ENCODE peak calls at places on chromosomes 1 and 21, in nine cellular contexts. One of them, this sample, is unnamed.
A peak's percentile ranks its signal among the peaks of the same experiment; 100 is the strongest.

GRCh38 chr1:96370752-96371151 is 350.8 kb upstream of the PTBP2 start:
- DNase-seq in tibial nerve: no peak
- DNase-seq in hepatocyte: peak; percentile 30
- DNase-seq in uterus: no peak
- DNase-seq in esophagus squamous epithelium: no peak
- DNase-seq in right atrium auricular region: no peak
- DNase-seq in colonic mucosa: no peak
- DNase-seq in pancreas: no peak
- DNase-seq in heart right ventricle: no peak
- DNase-seq in this sample: peak; percentile 79

GRCh38 chr1:231266811-231267322 is 25.9 kb downstream of the GNPAT start:
- DNase-seq in tibial nerve: no peak
- DNase-seq in right atrium auricular region: no peak
- DNase-seq in esophagus squamous epithelium: no peak
- DNase-seq in uterus: no peak
- DNase-seq in heart right ventricle: no peak
- DNase-seq in pancreas: no peak
- DNase-seq in colonic mucosa: no peak
- DNase-seq in hepatocyte: no peak
- DNase-seq in this sample: no peak

GRCh38 chr1:43554444-43554992 is 23.8 kb downstream of the PTPRF start:
- DNase-seq in heart right ventricle: no peak
- DNase-seq in right atrium auricular region: no peak
- DNase-seq in pancreas: no peak
- DNase-seq in tibial nerve: no peak
- DNase-seq in esophagus squamous epithelium: no peak
- DNase-seq in colonic mucosa: no peak
- DNase-seq in uterus: no peak
- DNase-seq in hepatocyte: no peak
- DNase-seq in this sample: peak; percentile 32

GRCh38 chr1:1164701-1165451 is 8.8 kb upstream of the TTLL10 start:
- DNase-seq in esophagus squamous epithelium: no peak
- DNase-seq in heart right ventricle: no peak
- DNase-seq in colonic mucosa: no peak
- DNase-seq in uterus: no peak
- DNase-seq in pancreas: peak; percentile 87
- DNase-seq in right atrium auricular region: no peak
- DNase-seq in hepatocyte: peak; percentile 84
- DNase-seq in tibial nerve: no peak
- DNase-seq in this sample: peak; percentile 86

GRCh38 chr1:237562247-237562823 is 328.4 kb downstream of the ZP4 start:
- DNase-seq in colonic mucosa: no peak
- DNase-seq in uterus: no peak
- DNase-seq in right atrium auricular region: no peak
- DNase-seq in hepatocyte: peak; percentile 91
- DNase-seq in esophagus squamous epithelium: no peak
- DNase-seq in tibial nerve: no peak
- DNase-seq in pancreas: no peak
- DNase-seq in heart right ventricle: no peak
- DNase-seq in this sample: peak; percentile 70

GRCh38 chr1:241834733-241835377 is 13.1 kb upstream of the EXO1 start:
- DNase-seq in right atrium auricular region: no peak
- DNase-seq in pancreas: no peak
- DNase-seq in uterus: no peak
- DNase-seq in tibial nerve: no peak
- DNase-seq in heart right ventricle: no peak
- DNase-seq in colonic mucosa: no peak
- DNase-seq in esophagus squamous epithelium: no peak
- DNase-seq in hepatocyte: peak; percentile 58
- DNase-seq in this sample: no peak

GRCh38 chr21:17270234-17270633 is 242.6 kb upstream of the CXADR start:
- DNase-seq in colonic mucosa: no peak
- DNase-seq in heart right ventricle: no peak
- DNase-seq in pancreas: no peak
- DNase-seq in tibial nerve: peak; percentile 24
- DNase-seq in uterus: peak; percentile 82
- DNase-seq in hepatocyte: peak; percentile 63
- DNase-seq in esophagus squamous epithelium: no peak
- DNase-seq in right atrium auricular region: peak; percentile 72
- DNase-seq in this sample: peak; percentile 4

GRCh38 chr1:45569962-45570581 is 13.8 kb upstream of the NASP start:
- DNase-seq in pancreas: peak; percentile 74
- DNase-seq in colonic mucosa: peak; percentile 77
- DNase-seq in uterus: peak; percentile 78
- DNase-seq in tibial nerve: peak; percentile 59
- DNase-seq in heart right ventricle: peak; percentile 72
- DNase-seq in right atrium auricular region: peak; percentile 82
- DNase-seq in hepatocyte: peak; percentile 74
- DNase-seq in esophagus squamous epithelium: no peak
- DNase-seq in this sample: peak; percentile 64

GRCh38 chr1:29708818-29709710 is 472.7 kb downstream of the PTPRU start:
- DNase-seq in hepatocyte: peak; percentile 38
- DNase-seq in uterus: no peak
- DNase-seq in colonic mucosa: no peak
- DNase-seq in esophagus squamous epithelium: no peak
- DNase-seq in right atrium auricular region: no peak
- DNase-seq in heart right ventricle: no peak
- DNase-seq in tibial nerve: no peak
- DNase-seq in pancreas: no peak
- DNase-seq in this sample: peak; percentile 87

GRCh38 chr1:108692724-108693655 is 880 bp downstream of the PRPF38B start:
- DNase-seq in right atrium auricular region: peak; percentile 73
- DNase-seq in heart right ventricle: peak; percentile 49
- DNase-seq in uterus: peak; percentile 42
- DNase-seq in hepatocyte: peak; percentile 76
- DNase-seq in esophagus squamous epithelium: no peak
- DNase-seq in colonic mucosa: peak; percentile 68
- DNase-seq in tibial nerve: no peak
- DNase-seq in pancreas: peak; percentile 64
- DNase-seq in this sample: peak; percentile 44

GRCh38 chr1:211420389-211420788 is 71.6 kb downstream of the RD3 start:
- DNase-seq in pancreas: no peak
- DNase-seq in colonic mucosa: no peak
- DNase-seq in uterus: no peak
- DNase-seq in heart right ventricle: no peak
- DNase-seq in tibial nerve: no peak
- DNase-seq in hepatocyte: no peak
- DNase-seq in esophagus squamous epithelium: no peak
- DNase-seq in right atrium auricular region: no peak
- DNase-seq in this sample: no peak

GRCh38 chr1:37434292-37434907 is 40.0 kb upstream of the ZC3H12A start:
- DNase-seq in esophagus squamous epithelium: no peak
- DNase-seq in uterus: no peak
- DNase-seq in tibial nerve: peak; percentile 52
- DNase-seq in hepatocyte: peak; percentile 82
- DNase-seq in colonic mucosa: peak; percentile 64
- DNase-seq in heart right ventricle: peak; percentile 51
- DNase-seq in pancreas: peak; percentile 94
- DNase-seq in right atrium auricular region: no peak
- DNase-seq in this sample: no peak
- H3K4me1 ChIP-seq in esophagus squamous epithelium: no peaks in the 10 kb centered on the region
- H3K4me1 ChIP-seq in uterus: no peaks in the 10 kb centered on the region
- H3K4me1 ChIP-seq in tibial nerve: no peaks in the 10 kb centered on the region
- H3K4me1 ChIP-seq in hepatocyte: no peaks in the 10 kb centered on the region
- H3K4me1 ChIP-seq in colonic mucosa: no peaks in the 10 kb centered on the region
- H3K4me1 ChIP-seq in heart right ventricle: no peaks in the 10 kb centered on the region
- H3K4me1 ChIP-seq in pancreas: no peaks in the 10 kb centered on the region
- H3K4me1 ChIP-seq in right atrium auricular region: no peaks in the 10 kb centered on the region
- H3K4me1 ChIP-seq in this sample: no peaks in the 10 kb centered on the region

DNA sequence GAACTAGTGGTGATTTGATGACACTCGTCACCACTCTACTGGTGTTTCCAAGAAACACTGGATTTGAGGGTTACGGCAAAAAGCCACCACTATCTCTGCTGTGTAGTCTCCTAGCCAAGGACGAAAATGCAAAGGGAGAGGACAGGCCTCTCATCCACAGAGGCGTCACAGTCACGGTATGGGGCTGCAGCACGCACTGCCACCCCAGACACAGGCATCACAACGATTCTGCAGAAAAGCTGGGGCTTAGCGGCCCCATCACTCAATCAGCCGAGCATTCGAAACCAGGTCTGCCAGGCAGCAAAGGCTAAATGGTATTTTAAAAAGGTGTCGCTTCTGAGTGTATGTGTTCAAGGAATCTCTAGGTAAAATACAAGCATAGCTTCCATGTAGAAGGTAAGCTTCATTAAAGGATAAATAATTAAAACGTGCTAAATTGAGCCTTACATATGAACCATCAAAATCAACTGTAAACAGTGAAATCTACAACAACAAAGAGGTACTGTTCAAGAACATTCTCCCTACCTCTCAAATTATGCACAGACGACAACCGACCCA is 1.4 kb downstream of the RIPK4 start:
- DNase-seq in pancreas: peak; percentile 57
- DNase-seq in esophagus squamous epithelium: no peak
- DNase-seq in tibial nerve: no peak
- DNase-seq in heart right ventricle: no peak
- DNase-seq in uterus: no peak
- DNase-seq in right atrium auricular region: no peak
- DNase-seq in colonic mucosa: no peak
- DNase-seq in hepatocyte: no peak
- DNase-seq in this sample: peak; percentile 20
- H3K27ac ChIP-seq in pancreas: peak overlapping the region; percentile 93
- H3K27ac ChIP-seq in esophagus squamous epithelium: peak overlapping the region; percentile 97
- H3K27ac ChIP-seq in tibial nerve: no peak overlapping the region
- H3K27ac ChIP-seq in heart right ventricle: no peak overlapping the region
- H3K27ac ChIP-seq in uterus: no peak overlapping the region
- H3K27ac ChIP-seq in right atrium auricular region: peak overlapping the region; percentile 61
- H3K27ac ChIP-seq in colonic mucosa: no peak overlapping the region
- H3K27ac ChIP-seq in hepatocyte: peak overlapping the region; percentile 94
- H3K27ac ChIP-seq in this sample: peak overlapping the region; percentile 95

GRCh38 chr1:235866207-235866912 is at the start of gene LYST:
- DNase-seq in hepatocyte: peak; percentile 74
- DNase-seq in pancreas: no peak
- DNase-seq in tibial nerve: peak; percentile 26
- DNase-seq in heart right ventricle: peak; percentile 32
- DNase-seq in right atrium auricular region: no peak
- DNase-seq in uterus: peak; percentile 53
- DNase-seq in esophagus squamous epithelium: no peak
- DNase-seq in colonic mucosa: peak; percentile 63
- DNase-seq in this sample: peak; percentile 34
- TF ChIP-seq CTCF in hepatocyte: peak; percentile 51
- TF ChIP-seq CTCF in pancreas: no peak
- TF ChIP-seq CTCF in tibial nerve: peak; percentile 26
- TF ChIP-seq CTCF in heart right ventricle: peak; percentile 36
- TF ChIP-seq CTCF in right atrium auricular region: peak; percentile 53
- TF ChIP-seq CTCF in uterus: peak; percentile 28
- TF ChIP-seq CTCF in esophagus squamous epithelium: peak; percentile 43
- TF ChIP-seq CTCF in colonic mucosa: peak; percentile 20
- TF ChIP-seq CTCF in this sample: peak; percentile 67

GRCh38 chr1:67647036-67647798 is 37.8 kb upstream of the GADD45A start:
- DNase-seq in esophagus squamous epithelium: no peak
- DNase-seq in right atrium auricular region: no peak
- DNase-seq in hepatocyte: peak; percentile 40
- DNase-seq in uterus: no peak
- DNase-seq in heart right ventricle: peak; percentile 64
- DNase-seq in colonic mucosa: peak; percentile 49
- DNase-seq in tibial nerve: no peak
- DNase-seq in pancreas: no peak
- DNase-seq in this sample: no peak
- H3K4me1 ChIP-seq in esophagus squamous epithelium: no peaks in the 10 kb centered on the region
- H3K4me1 ChIP-seq in right atrium auricular region: peaks cover 25% of the 10 kb centered on the region
- H3K4me1 ChIP-seq in hepatocyte: peaks cover 45% of the 10 kb centered on the region
- H3K4me1 ChIP-seq in uterus: peaks cover 13% of the 10 kb centered on the region
- H3K4me1 ChIP-seq in heart right ventricle: peaks cover 32% of the 10 kb centered on the region
- H3K4me1 ChIP-seq in colonic mucosa: peaks cover 6% of the 10 kb centered on the region
- H3K4me1 ChIP-seq in tibial nerve: peaks cover 31% of the 10 kb centered on the region
- H3K4me1 ChIP-seq in pancreas: peaks cover 26% of the 10 kb centered on the region
- H3K4me1 ChIP-seq in this sample: no peaks in the 10 kb centered on the region

GRCh38 chr1:2270260-2271100 is 42.4 kb downstream of the SKI start:
- DNase-seq in heart right ventricle: no peak
- DNase-seq in right atrium auricular region: no peak
- DNase-seq in tibial nerve: no peak
- DNase-seq in hepatocyte: peak; percentile 58
- DNase-seq in uterus: no peak
- DNase-seq in esophagus squamous epithelium: no peak
- DNase-seq in pancreas: peak; percentile 49
- DNase-seq in colonic mucosa: no peak
- DNase-seq in this sample: no peak

GRCh38 chr1:2273401-2274090 is 45.4 kb downstream of the SKI start:
- DNase-seq in esophagus squamous epithelium: no peak
- DNase-seq in tibial nerve: no peak
- DNase-seq in heart right ventricle: no peak
- DNase-seq in hepatocyte: no peak
- DNase-seq in right atrium auricular region: no peak
- DNase-seq in pancreas: no peak
- DNase-seq in colonic mucosa: no peak
- DNase-seq in uterus: no peak
- DNase-seq in this sample: no peak

GRCh38 chr1:2272686-2273400 is 44.7 kb downstream of the SKI start:
- DNase-seq in esophagus squamous epithelium: no peak
- DNase-seq in colonic mucosa: no peak
- DNase-seq in tibial nerve: no peak
- DNase-seq in pancreas: no peak
- DNase-seq in hepatocyte: no peak
- DNase-seq in uterus: no peak
- DNase-seq in right atrium auricular region: no peak
- DNase-seq in heart right ventricle: no peak
- DNase-seq in this sample: no peak

GRCh38 chr1:2271134-2271785 is 43.1 kb downstream of the SKI start:
- DNase-seq in hepatocyte: no peak
- DNase-seq in uterus: no peak
- DNase-seq in esophagus squamous epithelium: no peak
- DNase-seq in heart right ventricle: no peak
- DNase-seq in colonic mucosa: no peak
- DNase-seq in tibial nerve: no peak
- DNase-seq in right atrium auricular region: no peak
- DNase-seq in pancreas: peak; percentile 51
- DNase-seq in this sample: no peak

GRCh38 chr1:2271841-2272655 is 43.9 kb downstream of the SKI start:
- DNase-seq in pancreas: no peak
- DNase-seq in esophagus squamous epithelium: no peak
- DNase-seq in hepatocyte: no peak
- DNase-seq in right atrium auricular region: no peak
- DNase-seq in colonic mucosa: no peak
- DNase-seq in uterus: no peak
- DNase-seq in heart right ventricle: no peak
- DNase-seq in tibial nerve: no peak
- DNase-seq in this sample: no peak
- H3K27ac ChIP-seq in pancreas: no peak overlapping the region
- H3K27ac ChIP-seq in esophagus squamous epithelium: peak overlapping the region; percentile 74
- H3K27ac ChIP-seq in hepatocyte: peak overlapping the region; percentile 73
- H3K27ac ChIP-seq in right atrium auricular region: peak overlapping the region; percentile 26
- H3K27ac ChIP-seq in colonic mucosa: no peak overlapping the region
- H3K27ac ChIP-seq in uterus: peak overlapping the region; percentile 71
- H3K27ac ChIP-seq in heart right ventricle: peak overlapping the region; percentile 29
- H3K27ac ChIP-seq in tibial nerve: peak overlapping the region; percentile 30
- H3K27ac ChIP-seq in this sample: no peak overlapping the region

DNA sequence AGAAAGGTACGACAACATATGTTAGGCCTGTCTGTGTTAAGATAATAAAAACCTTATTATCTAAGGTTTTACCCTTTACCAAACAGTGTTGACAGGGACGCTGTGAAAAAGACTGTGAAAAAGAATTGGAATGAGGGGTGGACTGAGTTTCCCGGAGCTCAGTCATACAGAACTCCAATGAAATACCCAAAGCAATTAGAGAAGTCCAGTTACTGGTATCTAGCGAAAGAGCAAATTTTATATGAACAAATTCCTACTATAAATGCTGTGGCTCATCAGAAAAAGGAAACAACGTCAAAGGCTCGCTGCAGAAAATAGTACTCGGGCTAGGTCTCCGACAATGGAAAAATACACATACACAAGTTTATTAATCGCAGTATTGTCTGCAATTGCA is 708 bp upstream of the RBBP5 start:
- DNase-seq in pancreas: no peak
- DNase-seq in heart right ventricle: no peak
- DNase-seq in colonic mucosa: no peak
- DNase-seq in right atrium auricular region: no peak
- DNase-seq in esophagus squamous epithelium: no peak
- DNase-seq in uterus: no peak
- DNase-seq in tibial nerve: no peak
- DNase-seq in hepatocyte: no peak
- DNase-seq in this sample: no peak
- TF ChIP-seq CTCF in pancreas: no peak
- TF ChIP-seq CTCF in heart right ventricle: peak; percentile 3
- TF ChIP-seq CTCF in colonic mucosa: no peak
- TF ChIP-seq CTCF in right atrium auricular region: no peak
- TF ChIP-seq CTCF in esophagus squamous epithelium: no peak
- TF ChIP-seq CTCF in uterus: no peak
- TF ChIP-seq CTCF in tibial nerve: no peak
- TF ChIP-seq CTCF in hepatocyte: no peak
- TF ChIP-seq CTCF in this sample: no peak

This sample was measured in foreskin keratinocyte.